ENCODE peak calls at places on chromosomes 11 and 22, in seven cellular contexts. V is lower lobe of right lung, P is ovary, O is hypothalamus, F is gastrocnemius medialis, X is NCI-H524, B is nephron progenitor cell. Z is an unnamed sample.
A peak's percentile ranks its signal among the peaks of the same experiment; 100 is the strongest.

GRCh38 chr22:37383342-37383741 is 43.9 kb downstream of the ELFN2 start:
- DNase-seq in V (no peak), P (no peak), O (no peak), F (no peak), X (peak; percentile 92), B (no peak), Z (no peak)

GRCh38 chr11:62337682-62338181 is 484 bp downstream of the ASRGL1 start:
- DNase-seq in V (peak; percentile 50), P (no peak), O (peak; percentile 68), F (no peak), X (peak; percentile 37), B (peak; percentile 41), Z (peak; percentile 55)

GRCh38 chr11:122085264-122085663 is 30.8 kb downstream of the BLID start:
- DNase-seq in V (no peak), P (no peak), O (no peak), F (no peak), X (no peak), B (no peak), Z (no peak)

GRCh38 chr11:6568191-6568918 is 35.1 kb downstream of the RRP8 start:
- DNase-seq in V (no peak), P (peak; percentile 44), O (peak; percentile 59), F (peak; percentile 66), X (no peak), B (no peak), Z (peak; percentile 66)

GRCh38 chr11:78265326-78265725 is 76.6 kb downstream of the USP35 start:
- DNase-seq in V (no peak), P (no peak), O (no peak), F (no peak), X (no peak), B (no peak), Z (no peak)

GRCh38 chr11:58525037-58525614 is 17.2 kb upstream of the OR5B21 start:
- DNase-seq in V (no peak), P (no peak), O (no peak), F (no peak), X (no peak), B (no peak), Z (no peak)

GRCh38 chr11:119167933-119168332 is 592 bp upstream of the NLRX1 start:
- DNase-seq in V (no peak), P (no peak), O (no peak), F (no peak), X (no peak), B (no peak), Z (no peak)

GRCh38 chr11:114783805-114784204 is 105.5 kb downstream of the NXPE2 start:
- DNase-seq in V (no peak), P (no peak), O (no peak), F (no peak), X (no peak), B (no peak), Z (no peak)

GRCh38 chr11:126284829-126285228 is 1.9 kb downstream of the TIRAP start:
- DNase-seq in V (no peak), P (peak; percentile 75), O (no peak), F (peak; percentile 48), X (no peak), B (no peak), Z (peak; percentile 53)

GRCh38 chr11:203945-204586 is 3.1 kb downstream of the BET1L start:
- DNase-seq in V (no peak), P (no peak), O (no peak), F (no peak), X (no peak), B (no peak), Z (no peak)

GRCh38 chr11:27242591-27242990 is 120.4 kb downstream of the CCDC34 start:
- DNase-seq in V (no peak), P (no peak), O (no peak), F (no peak), X (no peak), B (no peak), Z (no peak)

GRCh38 chr11:104556606-104557301 is 341.5 kb downstream of the CASP12 start:
- DNase-seq in V (no peak), P (no peak), O (no peak), F (no peak), X (no peak), B (no peak), Z (no peak)

GRCh38 chr22:47322854-47323253 is 560.4 kb downstream of the TBC1D22A start:
- DNase-seq in V (no peak), P (no peak), O (no peak), F (no peak), X (no peak), B (no peak), Z (no peak)